ENCODE peak calls at places on chromosomes 6 and 20, in ten cellular contexts. I is BE2C, K is kidney, S is HepG2, W is heart right ventricle, H is SJSA1, Q is heart left ventricle, R is kidney epithelial cell, F is DND-41, Z is aorta. E is an unnamed sample.

GRCh38 chr6:39898625-39899024 is 35.6 kb downstream of the MOCS1 start:
- DNase-seq in K (no peak), F (no peak), Q (no peak), R (no peak), H (no peak), Z (no peak), W (no peak), I (no peak), S (no peak), E (no peak)

GRCh38 chr6:13413466-13413862 is 73.9 kb downstream of the GFOD1 start:
- DNase-seq in K (no peak), H (no peak), Q (no peak), F (no peak), S (peak), Z (peak), R (no peak), W (no peak), I (no peak), E (no peak)

GRCh38 chr20:4167261-4168004 is 152.1 kb upstream of the RNF24 start:
- DNase-seq in Z (no peak), H (no peak), W (no peak), Q (no peak), R (no peak), I (no peak), F (no peak), K (no peak), S (peak), E (no peak)

GRCh38 chr6:68200929-68201328 is 434.2 kb upstream of the ADGRB3 start:
- DNase-seq in I (no peak), Q (no peak), K (no peak), S (no peak), F (no peak), Z (no peak), W (no peak), R (no peak), H (no peak), E (no peak)

GRCh38 chr6:39753745-39754084 is 28.5 kb upstream of the KIF6 start:
- DNase-seq in H (no peak), F (no peak), R (no peak), Q (no peak), S (no peak), W (no peak), Z (no peak), I (no peak), K (peak), E (no peak)

GRCh38 chr20:36848078-36848660 is 27.8 kb upstream of the TLDC2 start:
- DNase-seq in I (no peak), S (no peak), Q (no peak), F (no peak), H (peak), R (no peak), K (peak), W (peak), Z (no peak), E (no peak)

GRCh38 chr20:31720486-31721407 is 1.9 kb downstream of the BCL2L1 start:
- DNase-seq in W (no peak), S (peak), H (no peak), I (no peak), Z (no peak), R (no peak), Q (no peak), F (peak), K (no peak), E (peak)

GRCh38 chr20:63751471-63752271 is 12.1 kb downstream of the SLC2A4RG start:
- DNase-seq in Q (peak), F (peak), W (no peak), K (peak), Z (peak), S (no peak), R (no peak), I (no peak), H (peak), E (no peak)

GRCh38 chr6:132820629-132821381 is 6.4 kb downstream of the RPS12 start:
- DNase-seq in W (no peak), K (no peak), I (peak), H (no peak), Z (no peak), F (no peak), S (peak), Q (no peak), R (no peak), E (no peak)

GRCh38 chr20:14821251-14821650 is 483.8 kb upstream of the FLRT3 start:
- DNase-seq in F (no peak), W (no peak), S (no peak), Q (no peak), Z (no peak), I (no peak), H (no peak), R (no peak), K (no peak), E (no peak)

GRCh38 chr20:25580711-25581110 is 4.6 kb downstream of the NINL start:
- DNase-seq in H (no peak), Z (no peak), I (no peak), W (no peak), R (no peak), Q (no peak), F (no peak), S (no peak), K (peak), E (no peak)

GRCh38 chr6:11197175-11197535 is 35.3 kb downstream of the NEDD9 start:
- DNase-seq in K (no peak), Z (no peak), W (no peak), F (no peak), S (no peak), H (peak), Q (no peak), R (no peak), I (no peak), E (no peak)

GRCh38 chr6:117481278-117481925 is 1.1 kb upstream of the DCBLD1 start:
- DNase-seq in K (no peak), Q (peak), R (no peak), F (no peak), I (no peak), H (no peak), S (peak), W (no peak), Z (no peak), E (no peak)

GRCh38 chr6:67358241-67358640 is 1276.8 kb upstream of the ADGRB3 start:
- DNase-seq in I (no peak), H (no peak), F (no peak), S (no peak), Z (no peak), Q (no peak), K (no peak), W (no peak), R (no peak), E (no peak)

GRCh38 chr6:31952140-31952805 is 6.4 kb downstream of the CFB start:
- DNase-seq in F (no peak), H (peak), I (peak), Z (peak), W (no peak), K (peak), Q (peak), R (no peak), S (peak), E (no peak)

GRCh38 chr20:18304618-18305017 is 16.3 kb downstream of the ZNF133 start:
- DNase-seq in Q (no peak), Z (no peak), W (no peak), F (no peak), S (no peak), K (no peak), R (no peak), H (no peak), I (no peak), E (no peak)

GRCh38 chr6:25343984-25344383 is 64.8 kb downstream of the CARMIL1 start:
- DNase-seq in K (no peak), H (no peak), I (no peak), R (no peak), Z (no peak), W (no peak), F (no peak), Q (no peak), S (no peak), E (no peak)

GRCh38 chr6:131867744-131868143 is 59.9 kb downstream of the ENPP1 start:
- DNase-seq in Z (no peak), F (no peak), I (no peak), K (no peak), W (no peak), H (no peak), Q (no peak), R (no peak), S (peak), E (no peak)

GRCh38 chr20:47677314-47678129 is 107.8 kb downstream of the SULF2 start:
- DNase-seq in W (peak), S (peak), H (no peak), I (peak), F (peak), R (peak), Z (no peak), Q (no peak), K (peak), E (peak)

GRCh38 chr20:48970681-48971370 is 49.3 kb downstream of the ARFGEF2 start:
- DNase-seq in K (no peak), I (no peak), Q (no peak), W (no peak), Z (no peak), H (no peak), S (no peak), F (no peak), R (no peak), E (no peak)

GRCh38 chr20:56003111-56003800 is 2.1 kb downstream of the CBLN4 start:
- DNase-seq in K (no peak), Z (no peak), S (no peak), Q (no peak), F (no peak), I (no peak), H (no peak), R (no peak), W (no peak), E (no peak)

GRCh38 chr20:59084041-59084841 is 41.7 kb upstream of the PRELID3B start:
- DNase-seq in S (no peak), F (no peak), K (no peak), R (no peak), H (no peak), I (no peak), Z (no peak), Q (peak), W (peak), E (no peak)

GRCh38 chr6:30481213-30481964 is 7.9 kb upstream of the HLA-E start:
- DNase-seq in Q (no peak), I (no peak), S (no peak), H (no peak), R (no peak), Z (no peak), F (no peak), W (no peak), K (no peak), E (no peak)

GRCh38 chr6:166251655-166252054 is 56.5 kb downstream of the PRR18 start:
- DNase-seq in H (no peak), F (peak), K (no peak), Z (no peak), Q (no peak), I (no peak), W (no peak), S (no peak), R (no peak), E (no peak)

GRCh38 chr6:166252601-166253000 is 55.6 kb downstream of the PRR18 start:
- DNase-seq in Z (no peak), F (no peak), R (no peak), I (no peak), S (no peak), Q (no peak), H (no peak), K (no peak), W (no peak), E (no peak)

GRCh38 chr6:166251196-166251595 is 57.0 kb downstream of the PRR18 start:
- DNase-seq in W (no peak), R (no peak), Q (no peak), S (no peak), Z (no peak), K (no peak), F (peak), I (no peak), H (no peak), E (peak)

GRCh38 chr6:166257911-166258318 is 50.3 kb downstream of the PRR18 start:
- DNase-seq in F (peak), S (no peak), Q (no peak), I (no peak), Z (no peak), W (no peak), K (no peak), R (no peak), H (no peak), E (no peak)

GRCh38 chr6:166253277-166254229 is 54.6 kb downstream of the PRR18 start:
- DNase-seq in I (peak), Q (no peak), Z (no peak), W (no peak), H (no peak), R (no peak), F (peak), S (no peak), K (no peak), E (no peak)
- H3K4me3 ChIP-seq in I (peak), Q (peak), Z (peak), W (peak), H (no peak), R (peak), F (no peak), S (no peak), K (no peak), E (no peak)

GRCh38 chr6:83853968-83854501 is 875 bp downstream of the RIPPLY2 start:
- DNase-seq in R (no peak), W (no peak), F (no peak), S (no peak), H (no peak), I (peak), K (no peak), Q (no peak), Z (no peak), E (no peak)
- H3K4me3 ChIP-seq in R (peak), W (peak), F (no peak), S (peak), H (no peak), I (peak), K (no peak), Q (peak), Z (peak), E (no peak)

DNA sequence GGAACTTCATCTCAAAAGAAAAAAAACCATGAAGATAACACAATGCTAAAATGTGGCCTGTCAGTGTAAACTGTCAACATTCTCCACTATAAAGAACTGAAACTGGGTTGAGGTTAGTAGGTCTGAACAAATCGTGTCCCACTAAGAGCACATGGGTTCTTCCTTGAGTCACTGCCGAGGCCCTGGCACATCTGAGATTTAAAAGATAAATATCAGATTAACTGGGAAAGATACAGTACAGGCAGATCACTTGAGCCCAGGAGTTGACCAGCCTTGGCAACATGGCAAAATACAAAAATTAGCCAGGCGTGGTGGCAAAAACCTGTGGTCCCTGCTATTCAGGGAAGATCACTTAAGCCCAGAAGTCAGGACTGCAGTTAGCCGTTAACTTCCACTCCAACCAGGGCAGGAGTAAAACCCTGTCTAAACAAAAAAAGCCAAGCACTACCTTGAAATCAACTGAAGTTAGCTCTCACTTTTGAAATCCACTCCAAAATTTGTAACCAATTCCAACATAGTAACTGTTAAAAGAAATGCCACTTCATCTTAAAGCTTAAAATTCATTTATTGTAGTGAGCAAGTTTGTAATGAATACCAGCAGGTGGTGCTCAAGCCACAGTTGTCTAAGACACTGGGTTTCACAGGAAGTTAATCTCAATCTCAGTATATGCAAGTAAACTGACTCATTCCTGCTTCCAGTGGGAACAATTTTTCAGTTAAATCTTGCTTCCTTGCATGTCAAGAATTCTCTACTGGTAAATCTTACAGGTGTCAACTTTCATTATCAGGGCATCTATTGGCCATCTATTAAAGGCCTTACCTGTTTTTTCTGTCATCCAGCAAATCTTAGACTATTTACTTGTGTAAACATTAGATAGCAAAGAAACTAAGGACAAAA is 5.4 kb downstream of the EEF1A1 start:
- DNase-seq in H (peak), Q (no peak), R (no peak), F (peak), Z (no peak), K (no peak), S (peak), W (peak), I (peak), E (peak)
- H3K4me3 ChIP-seq in H (peak), Q (no peak), R (no peak), F (no peak), Z (no peak), K (no peak), S (no peak), W (no peak), I (no peak), E (no peak)

DNA sequence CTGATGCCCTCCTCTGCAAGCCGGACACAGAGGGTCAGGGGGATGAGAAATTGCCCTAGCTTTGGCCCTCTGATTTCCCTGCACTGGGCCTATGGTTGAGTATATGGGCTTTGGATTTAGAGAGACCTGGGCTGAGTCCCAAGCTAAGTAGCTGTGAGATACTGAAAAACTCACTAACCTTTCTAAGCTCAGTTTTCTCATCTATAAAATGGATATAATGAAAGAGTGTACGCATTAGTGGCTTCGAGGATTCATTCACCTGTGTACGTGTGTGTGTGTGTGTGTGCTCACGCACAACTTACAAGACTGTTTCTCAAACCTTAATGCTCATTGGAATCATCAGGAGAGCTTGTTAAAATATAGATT is 12.7 kb upstream of the RBPJL start:
- DNase-seq in H (no peak), S (no peak), Q (no peak), W (no peak), Z (no peak), I (no peak), F (no peak), K (no peak), R (no peak), E (no peak)
- H3K4me3 ChIP-seq in H (peak), S (no peak), Q (peak), W (no peak), Z (no peak), I (peak), F (no peak), K (no peak), R (no peak), E (no peak)

DNA sequence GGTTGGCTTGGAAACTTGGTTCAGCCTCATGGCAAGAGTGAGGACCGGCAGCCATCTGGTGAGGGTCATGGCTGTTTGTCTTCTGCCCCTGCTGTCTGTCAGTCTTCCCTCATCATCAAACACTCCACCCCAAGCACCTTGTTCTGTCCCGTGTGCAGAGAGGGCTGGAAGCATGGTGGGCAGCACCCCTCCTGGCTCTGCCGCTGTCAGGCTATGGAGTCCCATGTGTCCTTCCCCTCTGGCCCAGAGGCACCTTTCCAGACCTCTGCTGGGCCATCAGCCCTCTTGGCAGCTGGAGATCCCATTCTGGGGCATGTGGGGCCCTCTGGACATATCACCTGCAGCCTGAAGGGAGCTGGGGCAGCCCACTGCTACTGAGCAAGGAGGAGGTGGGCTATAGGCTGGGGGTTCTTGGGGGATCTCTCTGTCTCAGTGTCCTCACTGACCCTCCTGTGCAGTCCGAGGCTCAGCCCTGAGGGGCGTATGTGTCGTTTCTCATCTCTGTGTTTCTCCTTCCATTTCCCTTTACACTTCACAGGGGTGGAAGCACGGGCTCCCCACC is 42.2 kb downstream of the SUN5 start:
- DNase-seq in W (no peak), Q (no peak), K (peak), I (no peak), F (peak), R (no peak), H (peak), Z (peak), S (no peak), E (no peak)
- H3K4me3 ChIP-seq in W (no peak), Q (no peak), K (no peak), I (no peak), F (no peak), R (no peak), H (no peak), Z (no peak), S (no peak), E (no peak)

GRCh38 chr6:151291145-151292055 is 51.6 kb downstream of the AKAP12 start:
- DNase-seq in S (no peak), W (peak), K (peak), Z (peak), R (peak), Q (no peak), F (no peak), I (peak), H (no peak), E (no peak)
- H3K4me3 ChIP-seq in S (no peak), W (no peak), K (no peak), Z (peak), R (no peak), Q (no peak), F (no peak), I (peak), H (no peak), E (no peak)